ENCODE peak calls at places on chromosomes 5 and 9, in seven cellular contexts. One of them, this sample, is unnamed.

GRCh38 chr9:111712369-111712768 is 51.0 kb downstream of the GNG10 start:
- DNase-seq in PC-9: no peak
- DNase-seq in OCI-LY7: no peak
- DNase-seq in A673: no peak
- DNase-seq in stomach: no peak
- DNase-seq in lung: no peak
- DNase-seq in CD8-positive, alpha-beta T cell: no peak
- DNase-seq in this sample: no peak

GRCh38 chr9:86690034-86690433 is 257.3 kb downstream of the GAS1 start:
- DNase-seq in PC-9: no peak
- DNase-seq in A673: no peak
- DNase-seq in OCI-LY7: no peak
- DNase-seq in stomach: no peak
- DNase-seq in CD8-positive, alpha-beta T cell: no peak
- DNase-seq in lung: no peak
- DNase-seq in this sample: no peak

GRCh38 chr5:83471405-83472212 is at the start of gene VCAN:
- DNase-seq in OCI-LY7: no peak
- DNase-seq in PC-9: no peak
- DNase-seq in A673: peak; percentile 24
- DNase-seq in CD8-positive, alpha-beta T cell: no peak
- DNase-seq in stomach: no peak
- DNase-seq in lung: peak; percentile 38
- DNase-seq in this sample: peak; percentile 22

GRCh38 chr5:125258610-125259009 is 512.2 kb upstream of the ZNF608 start:
- DNase-seq in stomach: no peak
- DNase-seq in CD8-positive, alpha-beta T cell: no peak
- DNase-seq in PC-9: no peak
- DNase-seq in A673: no peak
- DNase-seq in lung: no peak
- DNase-seq in OCI-LY7: no peak
- DNase-seq in this sample: no peak

GRCh38 chr9:129111762-129112151 is 542 bp downstream of the PTPA start:
- DNase-seq in stomach: peak; percentile 47
- DNase-seq in OCI-LY7: peak; percentile 59
- DNase-seq in lung: peak; percentile 47
- DNase-seq in CD8-positive, alpha-beta T cell: no peak
- DNase-seq in A673: peak; percentile 60
- DNase-seq in PC-9: peak; percentile 41
- DNase-seq in this sample: peak; percentile 61

GRCh38 chr9:70746760-70747159 is 332.3 kb upstream of the KLF9 start:
- DNase-seq in PC-9: no peak
- DNase-seq in stomach: no peak
- DNase-seq in OCI-LY7: no peak
- DNase-seq in A673: peak; percentile 87
- DNase-seq in lung: no peak
- DNase-seq in CD8-positive, alpha-beta T cell: no peak
- DNase-seq in this sample: no peak

GRCh38 chr5:115069087-115069968 is 100.4 kb downstream of the TRIM36 start:
- DNase-seq in A673: peak; percentile 74
- DNase-seq in CD8-positive, alpha-beta T cell: no peak
- DNase-seq in OCI-LY7: peak; percentile 31
- DNase-seq in stomach: peak; percentile 26
- DNase-seq in lung: no peak
- DNase-seq in PC-9: peak; percentile 11
- DNase-seq in this sample: peak; percentile 54

GRCh38 chr5:148391422-148391821 is 7.7 kb downstream of the FBXO38 start:
- DNase-seq in PC-9: no peak
- DNase-seq in lung: no peak
- DNase-seq in CD8-positive, alpha-beta T cell: no peak
- DNase-seq in OCI-LY7: no peak
- DNase-seq in stomach: no peak
- DNase-seq in A673: no peak
- DNase-seq in this sample: no peak

GRCh38 chr5:59583810-59584562 is 309.5 kb downstream of the PDE4D start:
- DNase-seq in CD8-positive, alpha-beta T cell: no peak
- DNase-seq in stomach: no peak
- DNase-seq in PC-9: no peak
- DNase-seq in lung: no peak
- DNase-seq in A673: no peak
- DNase-seq in OCI-LY7: no peak
- DNase-seq in this sample: no peak

GRCh38 chr9:121698627-121699270 is 47.3 kb downstream of the DAB2IP start:
- DNase-seq in PC-9: peak; percentile 31
- DNase-seq in lung: no peak
- DNase-seq in stomach: no peak
- DNase-seq in A673: peak; percentile 69
- DNase-seq in OCI-LY7: peak; percentile 16
- DNase-seq in CD8-positive, alpha-beta T cell: no peak
- DNase-seq in this sample: peak; percentile 37

GRCh38 chr5:111254613-111255012 is 30.4 kb downstream of the CAMK4 start:
- DNase-seq in CD8-positive, alpha-beta T cell: peak; percentile 19
- DNase-seq in lung: no peak
- DNase-seq in PC-9: no peak
- DNase-seq in A673: no peak
- DNase-seq in stomach: no peak
- DNase-seq in OCI-LY7: peak; percentile 40
- DNase-seq in this sample: no peak

GRCh38 chr9:96619491-96620154 is at the start of gene CDC14B:
- DNase-seq in PC-9: peak; percentile 98
- DNase-seq in A673: peak; percentile 89
- DNase-seq in stomach: peak; percentile 98
- DNase-seq in CD8-positive, alpha-beta T cell: peak; percentile 45
- DNase-seq in OCI-LY7: no peak
- DNase-seq in lung: peak; percentile 91
- DNase-seq in this sample: peak; percentile 96

GRCh38 chr5:102959055-102959454 is 160.9 kb downstream of the GIN1 start:
- DNase-seq in stomach: no peak
- DNase-seq in OCI-LY7: no peak
- DNase-seq in lung: no peak
- DNase-seq in CD8-positive, alpha-beta T cell: no peak
- DNase-seq in PC-9: peak; percentile 2
- DNase-seq in A673: peak; percentile 79
- DNase-seq in this sample: no peak

GRCh38 chr9:7121055-7121454 is 363.3 kb downstream of the KDM4C start:
- DNase-seq in A673: no peak
- DNase-seq in lung: no peak
- DNase-seq in stomach: no peak
- DNase-seq in PC-9: no peak
- DNase-seq in CD8-positive, alpha-beta T cell: peak; percentile 1
- DNase-seq in OCI-LY7: no peak
- DNase-seq in this sample: no peak

GRCh38 chr5:2169417-2169787 is 286.7 kb upstream of the IRX4 start:
- DNase-seq in OCI-LY7: no peak
- DNase-seq in stomach: no peak
- DNase-seq in lung: no peak
- DNase-seq in PC-9: no peak
- DNase-seq in A673: no peak
- DNase-seq in CD8-positive, alpha-beta T cell: no peak
- DNase-seq in this sample: no peak
- H3K9me3 ChIP-seq in OCI-LY7: no peaks in the 10 kb centered on the region
- H3K9me3 ChIP-seq in stomach: no peaks in the 10 kb centered on the region
- H3K9me3 ChIP-seq in lung: no peaks in the 10 kb centered on the region
- H3K9me3 ChIP-seq in PC-9: no peaks in the 10 kb centered on the region
- H3K9me3 ChIP-seq in A673: no peaks in the 10 kb centered on the region
- H3K9me3 ChIP-seq in CD8-positive, alpha-beta T cell: no peaks in the 10 kb centered on the region
- H3K9me3 ChIP-seq in this sample: no peaks in the 10 kb centered on the region

DNA sequence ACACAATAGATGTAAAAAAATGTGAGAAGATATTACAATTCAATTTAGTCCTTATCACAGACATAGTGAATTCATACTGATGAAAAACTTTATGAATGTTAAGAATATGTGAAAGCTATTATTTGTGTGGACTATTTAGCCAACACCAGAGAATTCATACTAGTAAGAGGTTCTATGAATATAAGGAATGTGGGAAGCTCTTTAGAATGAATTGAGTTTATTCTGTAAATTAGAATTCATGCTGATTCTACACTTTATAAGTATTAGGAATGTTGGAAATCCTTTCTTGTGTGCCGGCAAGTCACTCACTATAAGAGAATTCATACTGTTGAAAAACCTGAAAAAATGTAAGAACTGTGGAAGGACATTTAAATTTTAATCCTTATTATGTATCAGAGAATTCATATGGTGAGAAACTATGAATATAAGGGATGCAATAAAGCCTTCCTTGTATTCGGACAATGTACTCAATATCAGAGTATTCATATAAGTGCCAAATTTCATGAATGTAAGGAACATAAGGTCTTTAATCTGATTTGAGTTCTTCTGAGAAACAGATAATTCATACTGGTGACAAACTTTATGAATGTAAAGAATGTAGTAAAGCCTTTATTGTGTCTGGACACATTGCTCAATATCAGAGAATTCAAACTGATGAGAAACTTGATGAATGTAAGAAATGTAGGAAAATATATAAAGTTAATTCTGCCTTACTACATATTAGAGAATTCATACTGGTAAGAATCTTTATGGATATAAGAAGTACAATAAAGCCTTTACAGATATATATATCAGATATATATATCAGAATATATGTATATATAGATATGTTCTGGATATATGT is 21.5 kb upstream of the PCDHA1 start:
- DNase-seq in lung: no peak
- DNase-seq in CD8-positive, alpha-beta T cell: no peak
- DNase-seq in OCI-LY7: no peak
- DNase-seq in PC-9: no peak
- DNase-seq in stomach: no peak
- DNase-seq in A673: no peak
- DNase-seq in this sample: no peak
- H3K9me3 ChIP-seq in lung: peaks cover 42% of the 10 kb centered on the region
- H3K9me3 ChIP-seq in CD8-positive, alpha-beta T cell: peaks cover 43% of the 10 kb centered on the region
- H3K9me3 ChIP-seq in OCI-LY7: peaks cover 41% of the 10 kb centered on the region
- H3K9me3 ChIP-seq in PC-9: peaks cover 62% of the 10 kb centered on the region
- H3K9me3 ChIP-seq in stomach: peaks cover 97% of the 10 kb centered on the region
- H3K9me3 ChIP-seq in A673: peaks cover 65% of the 10 kb centered on the region
- H3K9me3 ChIP-seq in this sample: no peaks in the 10 kb centered on the region

DNA sequence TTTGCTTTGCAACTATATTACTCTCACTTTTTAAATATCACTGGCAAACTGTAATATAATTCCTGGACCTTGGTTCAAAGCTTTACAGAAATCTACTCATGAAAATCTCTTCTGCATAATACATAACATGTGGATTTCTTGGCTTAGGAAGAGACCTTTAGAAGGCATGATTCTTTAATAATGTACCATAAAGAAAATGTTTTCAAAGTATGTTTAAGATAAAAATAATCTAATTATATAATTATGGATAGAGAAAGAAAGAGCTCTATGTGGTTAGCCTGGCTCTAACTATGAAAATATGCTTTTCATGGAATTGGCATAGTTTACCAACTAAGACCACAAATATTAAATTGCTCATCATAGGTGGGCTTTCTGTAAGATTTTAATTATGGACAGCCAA is 817.8 kb downstream of the TLE1 start:
- DNase-seq in CD8-positive, alpha-beta T cell: no peak
- DNase-seq in stomach: no peak
- DNase-seq in A673: no peak
- DNase-seq in PC-9: no peak
- DNase-seq in lung: no peak
- DNase-seq in OCI-LY7: no peak
- DNase-seq in this sample: no peak
- H3K9me3 ChIP-seq in CD8-positive, alpha-beta T cell: no peaks in the 10 kb centered on the region
- H3K9me3 ChIP-seq in stomach: peaks cover 3% of the 10 kb centered on the region
- H3K9me3 ChIP-seq in A673: no peaks in the 10 kb centered on the region
- H3K9me3 ChIP-seq in PC-9: peaks cover 4% of the 10 kb centered on the region
- H3K9me3 ChIP-seq in lung: peaks cover 3% of the 10 kb centered on the region
- H3K9me3 ChIP-seq in OCI-LY7: no peaks in the 10 kb centered on the region
- H3K9me3 ChIP-seq in this sample: no peaks in the 10 kb centered on the region

GRCh38 chr5:141434006-141434405 is 3.7 kb downstream of the PCDHGA12 start:
- DNase-seq in OCI-LY7: no peak
- DNase-seq in lung: no peak
- DNase-seq in A673: no peak
- DNase-seq in CD8-positive, alpha-beta T cell: no peak
- DNase-seq in PC-9: no peak
- DNase-seq in stomach: no peak
- DNase-seq in this sample: no peak
- H3K9me3 ChIP-seq in OCI-LY7: no peaks in the 10 kb centered on the region
- H3K9me3 ChIP-seq in lung: peaks cover 4% of the 10 kb centered on the region
- H3K9me3 ChIP-seq in A673: peaks cover 43% of the 10 kb centered on the region
- H3K9me3 ChIP-seq in CD8-positive, alpha-beta T cell: peaks cover 16% of the 10 kb centered on the region
- H3K9me3 ChIP-seq in PC-9: peaks cover 3% of the 10 kb centered on the region
- H3K9me3 ChIP-seq in stomach: peaks cover 62% of the 10 kb centered on the region
- H3K9me3 ChIP-seq in this sample: peaks cover 58% of the 10 kb centered on the region

DNA sequence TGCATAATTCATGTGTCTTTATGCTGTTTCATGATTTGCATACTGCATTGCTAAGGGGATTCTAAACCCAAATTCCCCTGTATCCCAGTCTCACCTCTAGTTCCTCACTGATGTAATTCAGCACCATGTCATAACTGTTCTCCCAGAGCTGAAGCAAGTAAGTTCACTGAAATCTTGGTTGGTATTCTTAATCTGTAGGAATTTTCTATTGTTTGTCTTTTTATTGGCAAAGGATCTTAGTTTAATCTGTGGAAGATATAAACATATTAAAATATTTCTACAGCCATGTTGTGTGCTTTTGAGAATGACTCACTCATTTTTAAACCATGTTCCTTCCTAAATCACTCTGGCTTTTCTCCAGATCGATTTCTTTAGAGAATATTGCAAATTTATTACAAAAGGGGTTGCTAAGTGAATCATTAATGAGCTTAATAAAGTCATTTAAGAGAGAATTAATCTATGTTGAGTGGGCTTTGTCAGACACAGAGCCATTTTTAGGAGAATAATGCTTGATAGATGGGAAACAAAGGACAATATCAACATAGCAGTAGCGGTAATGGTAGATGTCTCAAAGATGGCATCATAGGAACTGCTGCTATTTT is 110.1 kb downstream of the ENC1 start:
- DNase-seq in CD8-positive, alpha-beta T cell: no peak
- DNase-seq in PC-9: no peak
- DNase-seq in lung: no peak
- DNase-seq in A673: no peak
- DNase-seq in stomach: no peak
- DNase-seq in OCI-LY7: no peak
- DNase-seq in this sample: no peak
- H3K9me3 ChIP-seq in CD8-positive, alpha-beta T cell: no peaks in the 10 kb centered on the region
- H3K9me3 ChIP-seq in PC-9: peaks cover 22% of the 10 kb centered on the region
- H3K9me3 ChIP-seq in lung: no peaks in the 10 kb centered on the region
- H3K9me3 ChIP-seq in A673: peaks cover 26% of the 10 kb centered on the region
- H3K9me3 ChIP-seq in stomach: peaks cover 11% of the 10 kb centered on the region
- H3K9me3 ChIP-seq in OCI-LY7: peaks cover 8% of the 10 kb centered on the region
- H3K9me3 ChIP-seq in this sample: no peaks in the 10 kb centered on the region

GRCh38 chr5:53099546-53099945 is 10.0 kb downstream of the MOCS2 start:
- DNase-seq in OCI-LY7: no peak
- DNase-seq in CD8-positive, alpha-beta T cell: no peak
- DNase-seq in stomach: no peak
- DNase-seq in lung: no peak
- DNase-seq in A673: no peak
- DNase-seq in PC-9: no peak
- DNase-seq in this sample: no peak
- H3K9me3 ChIP-seq in OCI-LY7: no peaks in the 10 kb centered on the region
- H3K9me3 ChIP-seq in CD8-positive, alpha-beta T cell: no peaks in the 10 kb centered on the region
- H3K9me3 ChIP-seq in stomach: no peaks in the 10 kb centered on the region
- H3K9me3 ChIP-seq in lung: no peaks in the 10 kb centered on the region
- H3K9me3 ChIP-seq in A673: no peaks in the 10 kb centered on the region
- H3K9me3 ChIP-seq in PC-9: no peaks in the 10 kb centered on the region
- H3K9me3 ChIP-seq in this sample: no peaks in the 10 kb centered on the region

This sample was measured in body of pancreas.